ENCODE peak calls at places on chromosomes 7 and 10, in seven cellular contexts. N, K, S, M, U, Q and A are unnamed samples.

GRCh38 chr7:29360633-29361625 is 166.4 kb downstream of the CHN2 start:
- DNase-seq in N (no peak), S (no peak), M (no peak), U (no peak), Q (no peak), K (no peak), A (no peak)

GRCh38 chr10:58531084-58531695 is 18.5 kb downstream of the BICC1 start:
- DNase-seq in S (no peak), Q (peak), M (no peak), K (peak), U (no peak), N (peak), A (no peak)

GRCh38 chr7:128422856-128423255 is 13.1 kb upstream of the IMPDH1 start:
- DNase-seq in K (no peak), M (no peak), N (no peak), Q (no peak), U (no peak), S (no peak), A (no peak)

GRCh38 chr7:100556541-100556940 is 17.2 kb downstream of the SAP25 start:
- DNase-seq in Q (no peak), S (no peak), K (no peak), M (no peak), N (no peak), U (no peak), A (no peak)

GRCh38 chr7:87628780-87629569 is 777 bp downstream of the RUNDC3B start:
- DNase-seq in N (no peak), Q (peak), U (peak), S (peak), K (peak), M (peak), A (no peak)

GRCh38 chr7:157088136-157088535 is 50.6 kb upstream of the UBE3C start:
- DNase-seq in N (no peak), K (no peak), S (peak), Q (no peak), M (no peak), U (no peak), A (no peak)

GRCh38 chr7:41774966-41775365 is 72.1 kb upstream of the INHBA start:
- DNase-seq in Q (no peak), K (no peak), M (no peak), N (no peak), S (no peak), U (no peak), A (no peak)

GRCh38 chr7:73973091-73973490 is 54.9 kb upstream of the ELN start:
- DNase-seq in S (peak), K (no peak), U (no peak), M (peak), Q (no peak), N (no peak), A (no peak)

GRCh38 chr7:74312418-74313021 is 23.3 kb downstream of the CLIP2 start:
- DNase-seq in U (no peak), S (no peak), Q (no peak), N (peak), M (no peak), K (no peak), A (no peak)